ENCODE peak calls at places on chromosomes 16 and 17, in seven cellular contexts. I, K, C, F, N, H and W are unnamed samples.

GRCh38 chr16:5560084-5560483 is 462.5 kb upstream of the EEF2KMT start:
- DNase-seq in N (no peak), K (no peak), I (peak), F (no peak), H (no peak), C (no peak), W (no peak)

GRCh38 chr17:27602721-27603445 is 28.1 kb upstream of the LGALS9 start:
- DNase-seq in K (peak), C (peak), H (peak), I (peak), N (peak), F (peak), W (peak)

GRCh38 chr17:72498671-72499210 is 377.9 kb downstream of the SOX9 start:
- DNase-seq in N (peak), K (no peak), F (no peak), C (no peak), H (no peak), I (no peak), W (no peak)

GRCh38 chr17:69539274-69539673 is 124.8 kb downstream of the MAP2K6 start:
- DNase-seq in I (no peak), H (no peak), F (no peak), N (no peak), K (no peak), C (peak), W (peak)

GRCh38 chr17:54900457-54901229 is at the start of gene TOM1L1:
- DNase-seq in F (peak), H (peak), I (peak), K (peak), C (peak), N (peak), W (peak)

GRCh38 chr17:20073056-20073979 is 64.2 kb downstream of the SPECC1 start:
- DNase-seq in F (peak), H (peak), N (no peak), C (no peak), I (no peak), K (peak), W (peak)

GRCh38 chr17:83080641-83081560 is 1.5 kb downstream of the METRNL start:
- DNase-seq in F (peak), K (no peak), N (no peak), C (no peak), I (no peak), H (no peak), W (peak)

GRCh38 chr17:39671651-39672521 is 3.6 kb downstream of the PNMT start:
- DNase-seq in F (peak), N (peak), H (no peak), I (peak), C (peak), K (no peak), W (peak)

GRCh38 chr17:65359016-65359415 is 202.4 kb downstream of the AXIN2 start:
- DNase-seq in K (peak), F (peak), H (no peak), N (peak), I (peak), C (no peak), W (peak)

GRCh38 chr17:46842835-46843234 is 8.5 kb upstream of the WNT9B start:
- DNase-seq in I (no peak), N (no peak), K (no peak), F (no peak), C (no peak), H (no peak), W (no peak)
- TF ChIP-seq CTCF in I (peak), N (peak), K (peak), F (peak), C (peak), H (no peak), W (peak)

GRCh38 chr17:33701910-33702309 is 408.8 kb upstream of the ASIC2 start:
- DNase-seq in C (no peak), N (no peak), H (no peak), K (no peak), F (no peak), I (no peak), W (no peak)

GRCh38 chr17:33697557-33697956 is 404.5 kb upstream of the ASIC2 start:
- DNase-seq in K (no peak), H (no peak), N (no peak), F (no peak), C (no peak), I (no peak), W (no peak)

GRCh38 chr17:33696102-33696501 is 403.0 kb upstream of the ASIC2 start:
- DNase-seq in F (no peak), I (no peak), C (no peak), H (no peak), K (no peak), N (no peak), W (no peak)
- H3K4me3 ChIP-seq in F (no peak), I (no peak), C (no peak), H (no peak), K (no peak), N (no peak), W (no peak)

GRCh38 chr17:17902357-17902756 is 65.6 kb upstream of the SREBF1 start:
- DNase-seq in F (no peak), N (no peak), K (no peak), C (no peak), H (no peak), I (no peak), W (no peak)
- TF ChIP-seq CTCF in F (no peak), N (no peak), K (no peak), C (peak), H (no peak), I (no peak), W (no peak)

GRCh38 chr16:1494711-1495110 is 1.6 kb downstream of the TELO2 start:
- DNase-seq in N (peak), F (peak), H (no peak), K (peak), I (no peak), C (no peak), W (no peak)
- H3K4me3 ChIP-seq in N (peak), F (peak), H (peak), K (peak), I (no peak), C (no peak), W (peak)

GRCh38 chr17:59838196-59838911 is 54.4 kb downstream of the TUBD1 start:
- DNase-seq in N (no peak), I (no peak), H (no peak), C (no peak), K (peak), F (peak), W (peak)
- TF ChIP-seq CTCF in N (no peak), I (no peak), H (no peak), C (no peak), K (no peak), F (no peak), W (no peak)

DNA sequence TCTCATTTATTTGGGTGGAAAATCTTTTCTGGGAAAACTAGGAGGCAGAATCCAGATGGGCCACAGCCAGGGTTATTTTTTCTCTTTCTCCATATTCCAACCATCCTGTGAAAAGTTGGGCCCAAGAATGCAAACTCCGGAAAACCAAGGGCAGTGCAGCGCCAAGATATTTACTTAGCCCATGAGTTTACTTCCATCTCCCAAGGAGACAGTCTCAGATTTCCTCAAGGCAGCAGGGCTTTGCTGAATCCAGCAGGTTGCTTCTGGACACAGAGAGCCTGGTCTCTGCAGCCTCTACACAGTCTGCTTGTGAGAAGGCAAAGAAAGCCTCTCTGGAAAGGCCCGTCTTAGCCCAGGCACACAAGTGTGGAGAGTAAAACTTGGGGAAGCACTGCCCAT is 15.7 kb downstream of the COPRS start:
- DNase-seq in C (no peak), N (peak), K (peak), F (peak), H (no peak), I (no peak), W (peak)
- H3K4me3 ChIP-seq in C (no peak), N (no peak), K (no peak), F (no peak), H (peak), I (no peak), W (no peak)